ENCODE peak calls at places on chromosomes 6 and 20, in four cellular contexts. O is pancreas, Q is fibroblast of pulmonary artery, H is sigmoid colon. M is an unnamed sample.

GRCh38 chr20:11711214-11711613 is 206.5 kb upstream of the BTBD3 start:
- DNase-seq in Q (no peak), O (no peak), H (no peak), M (no peak)

GRCh38 chr6:142854589-142855488 is 90.1 kb downstream of the HIVEP2 start:
- DNase-seq in H (no peak), Q (no peak), O (no peak), M (no peak)

GRCh38 chr6:91276315-91276714 is 689.4 kb upstream of the MAP3K7 start:
- DNase-seq in Q (no peak), H (no peak), O (no peak), M (no peak)

GRCh38 chr6:111481836-111482235 is 1.2 kb downstream of the REV3L start:
- DNase-seq in H (no peak), Q (peak), O (no peak), M (no peak)

GRCh38 chr20:36074983-36075382 is 79.6 kb upstream of the EPB41L1 start:
- DNase-seq in H (no peak), O (no peak), Q (peak), M (no peak)

GRCh38 chr20:36929290-36929689 is 22.2 kb downstream of the SAMHD1 start:
- DNase-seq in O (no peak), Q (peak), H (no peak), M (peak)

GRCh38 chr6:86477510-86478166 is 459.7 kb upstream of the HTR1E start:
- DNase-seq in H (no peak), O (no peak), Q (no peak), M (no peak)

GRCh38 chr6:11900662-11901598 is 111.2 kb upstream of the HIVEP1 start:
- DNase-seq in Q (no peak), O (no peak), H (no peak), M (no peak)

GRCh38 chr6:34973547-34974248 is 84.6 kb downstream of the ANKS1A start:
- DNase-seq in Q (peak), O (no peak), H (no peak), M (no peak)

GRCh38 chr6:134979142-134979541 is 29.2 kb upstream of the ALDH8A1 start:
- DNase-seq in H (no peak), O (no peak), Q (no peak), M (no peak)

GRCh38 chr6:143762126-143762525 is 81.0 kb upstream of the LTV1 start:
- DNase-seq in H (no peak), O (no peak), Q (no peak), M (no peak)

GRCh38 chr6:138234363-138234762 is 16.1 kb upstream of the PBOV1 start:
- DNase-seq in O (no peak), H (no peak), Q (no peak), M (no peak)

GRCh38 chr20:17522528-17522927 is 8.7 kb downstream of the BFSP1 start:
- DNase-seq in O (no peak), Q (no peak), H (no peak), M (no peak)

GRCh38 chr20:25246182-25246943 is 1.5 kb upstream of the PYGB start:
- DNase-seq in H (no peak), O (no peak), Q (no peak), M (peak)

GRCh38 chr20:64216036-64216435 is 39.5 kb upstream of the PCMTD2 start:
- DNase-seq in Q (peak), O (peak), H (no peak), M (no peak)

GRCh38 chr6:150635906-150636514 is 36.3 kb downstream of the PLEKHG1 start:
- DNase-seq in Q (no peak), H (no peak), O (no peak), M (no peak)

GRCh38 chr6:330948-331347 is 38.7 kb downstream of the DUSP22 start:
- DNase-seq in O (no peak), Q (no peak), H (peak), M (no peak)

GRCh38 chr6:137240168-137240567 is 21.0 kb upstream of the IFNGR1 start:
- DNase-seq in O (no peak), Q (peak), H (peak), M (peak)

GRCh38 chr6:72894091-72894490 is 272.2 kb downstream of the KCNQ5 start:
- DNase-seq in O (no peak), Q (no peak), H (no peak), M (no peak)

GRCh38 chr20:38084425-38084951 is 50.9 kb downstream of the RPRD1B start:
- DNase-seq in H (no peak), Q (peak), O (no peak), M (peak)

GRCh38 chr6:148231572-148231971 is 111.1 kb upstream of the SASH1 start:
- DNase-seq in O (no peak), H (no peak), Q (peak), M (no peak)

GRCh38 chr20:11719153-11719552 is 198.5 kb upstream of the BTBD3 start:
- DNase-seq in H (no peak), O (no peak), Q (no peak), M (no peak)

GRCh38 chr6:127328043-127328442 is 15.4 kb downstream of the ECHDC1 start:
- DNase-seq in O (no peak), Q (no peak), H (no peak), M (no peak)

GRCh38 chr6:105780146-105780860 is 305.8 kb upstream of the PRDM1 start:
- DNase-seq in H (no peak), O (no peak), Q (no peak), M (peak)

GRCh38 chr20:15100506-15101160 is 763.2 kb upstream of the FLRT3 start:
- DNase-seq in O (no peak), H (no peak), Q (no peak), M (no peak)

GRCh38 chr6:130366011-130366963 is at the start of gene TMEM200A:
- DNase-seq in O (peak), Q (peak), H (peak), M (peak)

GRCh38 chr6:29916741-29917140 is 25.6 kb upstream of the HLA-A start:
- DNase-seq in H (no peak), O (no peak), Q (no peak), M (no peak)

GRCh38 chr6:136289327-136289578 is 393 bp downstream of the BCLAF1 start:
- DNase-seq in H (peak), Q (peak), O (peak), M (peak)

GRCh38 chr6:49639177-49639817 is 2.7 kb upstream of the RHAG start:
- DNase-seq in H (no peak), O (no peak), Q (no peak), M (no peak)

GRCh38 chr6:95693108-95693507 is 115.8 kb downstream of the MANEA start:
- DNase-seq in O (no peak), Q (no peak), H (no peak), M (no peak)

GRCh38 chr6:119241124-119241491 is 108.5 kb downstream of the MAN1A1 start:
- DNase-seq in Q (peak), H (peak), O (no peak), M (peak)

GRCh38 chr20:33685328-33686007 is 717 bp downstream of the E2F1 start:
- DNase-seq in H (no peak), Q (no peak), O (no peak), M (peak)

GRCh38 chr20:42678895-42679294 is 510.8 kb downstream of the PTPRT start:
- DNase-seq in O (peak), Q (no peak), H (no peak), M (no peak)
- TF ChIP-seq CTCF in O (peak), Q (no peak), H (no peak), M (no peak)

GRCh38 chr20:1946762-1947534 is 46.9 kb downstream of the PDYN start:
- DNase-seq in O (peak), H (peak), Q (peak), M (peak)
- H3K4me3 ChIP-seq in O (peak), H (peak), Q (no peak), M (no peak)

GRCh38 chr6:158506577-158506976 is 53.3 kb upstream of the TMEM181 start:
- DNase-seq in Q (peak), H (no peak), O (no peak), M (no peak)
- TF ChIP-seq CTCF in Q (peak), H (no peak), O (no peak), M (peak)

GRCh38 chr6:33078442-33078841 is 2.7 kb downstream of the HLA-DPB1 start:
- DNase-seq in Q (no peak), H (no peak), O (no peak), M (no peak)
- H3K4me3 ChIP-seq in Q (no peak), H (no peak), O (no peak), M (no peak)

DNA sequence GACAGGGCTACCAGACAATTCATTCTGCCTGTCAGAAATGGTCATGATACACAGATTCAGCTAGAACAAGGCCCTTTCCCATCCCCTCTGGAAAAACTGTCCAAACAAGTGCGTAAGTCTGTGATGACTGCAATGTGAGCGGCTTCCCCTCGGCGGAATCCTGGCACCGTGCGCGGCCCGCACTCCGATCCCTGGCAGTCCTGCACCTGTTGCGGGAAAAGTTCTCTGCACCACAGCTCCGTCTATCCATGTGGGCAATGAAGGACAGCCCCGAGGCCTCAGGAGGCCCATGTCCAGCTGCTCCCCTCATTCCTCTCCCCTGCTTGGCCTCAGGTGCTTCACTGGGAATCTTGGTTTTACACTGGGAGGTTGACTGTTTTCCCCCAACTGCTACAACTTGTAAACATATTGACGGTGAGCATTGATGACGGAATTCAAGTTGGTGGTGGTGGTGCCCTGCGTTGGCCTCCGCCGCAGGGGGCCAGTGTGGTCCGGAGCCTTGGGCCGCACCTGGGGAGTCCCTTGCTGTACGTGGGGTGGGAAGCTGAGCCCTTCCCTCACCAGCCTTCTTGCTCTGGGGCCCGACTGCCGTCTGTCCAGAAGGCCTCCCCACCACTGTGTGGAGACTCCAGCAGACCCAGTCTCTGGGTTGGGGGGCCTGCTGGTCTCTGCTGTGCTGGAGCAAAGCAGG is 11.6 kb downstream of the GATA5 start:
- DNase-seq in Q (no peak), O (no peak), H (no peak), M (no peak)
- TF ChIP-seq CTCF in Q (no peak), O (no peak), H (no peak), M (no peak)

GRCh38 chr6:125797934-125798444 is 7.2 kb downstream of the NCOA7 start:
- DNase-seq in Q (no peak), O (no peak), H (no peak), M (no peak)

GRCh38 chr6:125794342-125795137 is 3.8 kb downstream of the NCOA7 start:
- DNase-seq in Q (peak), H (no peak), O (no peak), M (peak)

GRCh38 chr6:125798734-125799510 is 8.2 kb downstream of the NCOA7 start:
- DNase-seq in Q (no peak), O (no peak), H (no peak), M (no peak)

GRCh38 chr6:125795301-125795700 is 4.5 kb downstream of the NCOA7 start:
- DNase-seq in Q (no peak), H (no peak), O (no peak), M (no peak)

GRCh38 chr6:125797120-125797933 is 6.6 kb downstream of the NCOA7 start:
- DNase-seq in H (no peak), O (no peak), Q (no peak), M (no peak)
- H3K4me3 ChIP-seq in H (no peak), O (no peak), Q (no peak), M (no peak)

GRCh38 chr6:163942790-163943189 is 528.3 kb downstream of the QKI start:
- DNase-seq in H (no peak), O (no peak), Q (no peak), M (no peak)

GRCh38 chr6:163946437-163946836 is 531.9 kb downstream of the QKI start:
- DNase-seq in O (no peak), Q (no peak), H (peak), M (no peak)

GRCh38 chr6:163943647-163944395 is 529.3 kb downstream of the QKI start:
- DNase-seq in O (no peak), H (no peak), Q (peak), M (no peak)

GRCh38 chr6:163945813-163946212 is 531.3 kb downstream of the QKI start:
- DNase-seq in Q (no peak), O (no peak), H (no peak), M (no peak)

DNA sequence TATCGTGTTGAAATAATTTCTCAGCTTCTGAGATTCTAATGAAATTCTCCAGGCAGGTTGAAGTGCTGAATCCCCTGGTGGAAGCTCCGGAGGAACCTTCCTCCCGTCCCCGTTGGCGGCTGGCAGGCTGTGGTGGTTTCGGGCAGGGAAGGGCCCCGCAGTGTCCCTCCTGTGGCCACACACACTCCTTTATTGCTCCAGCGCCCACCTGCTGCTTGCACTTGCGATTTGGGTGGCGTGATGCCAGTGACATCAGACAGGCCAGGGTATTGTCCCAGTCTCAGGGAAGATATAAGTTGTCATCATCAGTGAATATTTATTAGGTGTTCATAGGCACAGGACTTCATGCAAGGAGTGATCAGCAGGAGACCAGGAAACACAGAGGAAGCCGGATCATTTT is 530.4 kb downstream of the QKI start:
- DNase-seq in H (no peak), Q (no peak), O (no peak), M (no peak)
- TF ChIP-seq CTCF in H (no peak), Q (no peak), O (no peak), M (no peak)

DNA sequence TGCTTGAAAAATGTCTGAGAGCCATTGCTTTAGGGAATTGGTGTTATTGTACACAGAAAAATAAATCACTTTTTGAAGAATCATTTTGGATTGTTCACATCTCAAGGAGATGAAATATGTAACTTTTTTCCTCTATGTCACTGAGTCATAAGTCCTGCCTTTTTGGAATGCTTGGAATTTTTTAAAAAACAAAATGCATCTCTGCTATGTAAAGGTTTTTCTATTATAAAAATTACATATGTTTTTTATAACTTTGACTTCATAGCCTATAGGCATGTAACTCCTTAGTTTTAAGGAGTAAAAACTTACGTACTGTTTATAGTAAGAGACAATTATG is 8.7 kb downstream of the RNF144B start:
- DNase-seq in Q (peak), O (no peak), H (no peak), M (no peak)
- H3K4me3 ChIP-seq in Q (no peak), O (no peak), H (no peak), M (no peak)

GRCh38 chr6:36979343-36979742 is 6.7 kb downstream of the MTCH1 start:
- DNase-seq in H (peak), O (peak), Q (peak), M (peak)
- TF ChIP-seq CTCF in H (peak), O (peak), Q (peak), M (peak)